ENCODE peak calls at places on chromosome 6, in ten cellular contexts. S is mesothelial cell of epicardium, Q is H9, R is upper lobe of right lung, K is AG09309, C is RWPE1, A is left ventricle myocardium inferior, D is fibroblast of the aortic adventitia, G is GM20000, H is OCI-LY7. P is an unnamed sample.

GRCh38 chr6:11556308-11556707 is 18.8 kb downstream of the TMEM170B start:
- DNase-seq in S (no peak), Q (peak; percentile 66), R (no peak), K (no peak), C (no peak), A (no peak), D (no peak), G (no peak), H (no peak), P (no peak)

GRCh38 chr6:20877008-20877937 is 343.0 kb downstream of the CDKAL1 start:
- DNase-seq in S (no peak), Q (no peak), R (peak; percentile 64), K (peak; percentile 70), C (peak; percentile 85), A (no peak), D (peak; percentile 84), G (peak; percentile 77), H (no peak), P (peak; percentile 87)

GRCh38 chr6:89956182-89956581 is 61.9 kb downstream of the GJA10 start:
- DNase-seq in S (no peak), Q (no peak), R (no peak), K (no peak), C (no peak), A (no peak), D (no peak), G (no peak), H (no peak), P (no peak)

GRCh38 chr6:47042238-47042843 is at the start of gene ADGRF1:
- DNase-seq in S (no peak), Q (no peak), R (no peak), K (no peak), C (peak; percentile 60), A (no peak), D (no peak), G (no peak), H (no peak), P (no peak)

GRCh38 chr6:125662301-125662700 is 87.1 kb upstream of the HEY2 start:
- DNase-seq in S (no peak), Q (no peak), R (no peak), K (no peak), C (no peak), A (no peak), D (no peak), G (no peak), H (no peak), P (no peak)

GRCh38 chr6:143060354-143060805 is 309 bp upstream of the AIG1 start:
- DNase-seq in S (peak; percentile 72), Q (peak; percentile 88), R (peak; percentile 93), K (peak; percentile 39), C (peak; percentile 75), A (peak; percentile 83), D (peak; percentile 77), G (peak; percentile 88), H (peak; percentile 47), P (peak; percentile 80)

GRCh38 chr6:82270791-82271392 is 23.3 kb upstream of the IBTK start:
- DNase-seq in S (no peak), Q (no peak), R (no peak), K (no peak), C (peak; percentile 64), A (no peak), D (peak; percentile 68), G (peak; percentile 56), H (peak; percentile 52), P (no peak)

GRCh38 chr6:13470240-13471140 is 16.9 kb downstream of the GFOD1 start:
- DNase-seq in S (no peak), Q (no peak), R (no peak), K (no peak), C (no peak), A (no peak), D (no peak), G (no peak), H (no peak), P (no peak)

GRCh38 chr6:22474283-22474682 is 95.1 kb upstream of the HDGFL1 start:
- DNase-seq in S (no peak), Q (no peak), R (no peak), K (no peak), C (no peak), A (no peak), D (no peak), G (no peak), H (no peak), P (no peak)

GRCh38 chr6:131807644-131808459 is at the start of gene ENPP1:
- DNase-seq in S (peak; percentile 72), Q (peak; percentile 76), R (peak; percentile 84), K (no peak), C (peak; percentile 44), A (peak; percentile 80), D (peak; percentile 48), G (peak; percentile 54), H (no peak), P (peak; percentile 79)

GRCh38 chr6:35581633-35582032 is 68.9 kb upstream of the TULP1 start:
- DNase-seq in S (no peak), Q (no peak), R (no peak), K (no peak), C (no peak), A (no peak), D (no peak), G (no peak), H (peak; percentile 11), P (no peak)

GRCh38 chr6:116924245-116924644 is 47.2 kb downstream of the RFX6 start:
- DNase-seq in S (no peak), Q (no peak), R (no peak), K (no peak), C (no peak), A (no peak), D (no peak), G (no peak), H (no peak), P (no peak)

GRCh38 chr6:103798166-103798565 is 1061.6 kb downstream of the HACE1 start:
- DNase-seq in S (no peak), Q (no peak), R (no peak), K (no peak), C (no peak), A (no peak), D (no peak), G (no peak), H (no peak), P (no peak)

DNA sequence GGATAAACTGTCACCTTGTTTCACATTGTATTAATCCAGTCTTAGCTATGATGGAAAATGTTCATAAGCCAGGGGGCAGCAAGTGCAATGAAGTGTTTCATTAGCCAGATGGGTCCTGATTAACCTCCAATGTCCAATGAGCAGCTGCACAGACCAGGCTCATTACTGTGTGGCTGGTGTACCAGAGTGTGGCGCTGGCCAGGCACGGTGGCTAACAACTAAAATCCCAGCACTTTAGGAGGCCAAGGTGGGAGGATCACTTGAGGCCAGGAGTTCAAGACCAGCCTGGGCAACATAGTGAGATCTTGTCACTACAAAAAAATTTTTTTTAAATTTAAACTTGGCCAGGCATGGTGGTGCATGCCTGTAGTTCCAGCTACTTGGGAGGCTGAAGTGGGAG is 201.7 kb upstream of the FOXQ1 start:
- DNase-seq in S (no peak), Q (no peak), R (no peak), K (no peak), C (no peak), A (no peak), D (no peak), G (no peak), H (no peak), P (no peak)
- TF ChIP-seq CTCF in S (no peak), Q (no peak), R (no peak), K (peak; percentile 20), C (no peak), A (peak; percentile 10), D (no peak), G (no peak), H (no peak), P (peak; percentile 13)

GRCh38 chr6:40042232-40042631 is 108.0 kb upstream of the MOCS1 start:
- DNase-seq in S (no peak), Q (no peak), R (no peak), K (no peak), C (no peak), A (no peak), D (no peak), G (no peak), H (no peak), P (no peak)
- TF ChIP-seq CTCF in S (no peak), Q (no peak), R (no peak), K (no peak), C (no peak), A (no peak), D (no peak), G (no peak), H (no peak), P (no peak)

DNA sequence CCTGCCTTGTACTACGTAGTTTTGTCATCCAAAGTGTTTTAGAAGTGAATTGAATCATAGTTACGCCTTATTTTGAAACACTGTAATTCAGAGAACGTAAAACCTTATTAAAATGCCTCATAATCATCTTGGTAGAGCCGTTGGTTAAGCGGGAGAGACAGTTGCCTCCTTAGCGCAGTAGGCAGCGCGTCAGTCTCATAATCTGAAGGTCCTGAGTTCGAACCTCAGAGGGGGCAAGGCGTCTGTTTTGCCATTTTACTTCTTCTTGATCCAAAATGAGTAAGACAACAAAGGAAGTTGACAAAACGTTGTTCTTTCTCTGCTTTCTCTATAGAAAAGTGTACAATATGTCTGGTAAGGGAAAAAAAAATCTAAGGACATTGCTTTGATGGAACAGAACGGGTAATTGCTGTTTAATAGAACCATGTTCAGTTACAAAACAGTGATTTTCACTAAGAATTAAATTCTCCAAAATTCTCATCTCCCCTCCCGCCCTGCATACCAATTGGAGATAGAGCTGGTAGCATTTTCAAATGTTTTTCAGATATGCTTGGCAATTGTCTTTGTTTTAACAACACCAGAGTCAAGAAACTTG is 20.7 kb upstream of the TRIM27 start:
- DNase-seq in S (peak; percentile 67), Q (peak; percentile 70), R (no peak), K (peak; percentile 52), C (peak; percentile 18), A (no peak), D (peak; percentile 91), G (peak; percentile 55), H (peak; percentile 82), P (peak; percentile 63)
- TF ChIP-seq CTCF in S (no peak), Q (no peak), R (no peak), K (no peak), C (no peak), A (no peak), D (no peak), G (no peak), H (no peak), P (no peak)

GRCh38 chr6:138402833-138403187 is 1.2 kb upstream of the HEBP2 start:
- DNase-seq in S (no peak), Q (no peak), R (no peak), K (no peak), C (no peak), A (no peak), D (no peak), G (no peak), H (no peak), P (no peak)

GRCh38 chr6:138404666-138405337 is 779 bp downstream of the HEBP2 start:
- DNase-seq in S (peak; percentile 48), Q (no peak), R (peak; percentile 70), K (no peak), C (no peak), A (peak; percentile 29), D (peak; percentile 23), G (no peak), H (peak; percentile 58), P (peak; percentile 10)

GRCh38 chr6:138401960-138402832 is 1.8 kb upstream of the HEBP2 start:
- DNase-seq in S (no peak), Q (no peak), R (no peak), K (no peak), C (no peak), A (no peak), D (no peak), G (no peak), H (no peak), P (no peak)

GRCh38 chr6:138403801-138404665 is at the start of gene HEBP2:
- DNase-seq in S (peak; percentile 91), Q (peak; percentile 99), R (peak; percentile 98), K (peak; percentile 33), C (peak; percentile 89), A (peak; percentile 96), D (peak; percentile 39), G (peak; percentile 98), H (peak; percentile 97), P (peak; percentile 99)

GRCh38 chr6:138403324-138403800 is 661 bp upstream of the HEBP2 start:
- DNase-seq in S (peak; percentile 58), Q (peak; percentile 51), R (peak; percentile 77), K (no peak), C (peak; percentile 13), A (peak; percentile 44), D (no peak), G (peak; percentile 74), H (peak; percentile 36), P (peak; percentile 34)
- TF ChIP-seq CTCF in S (no peak), Q (peak; percentile 18), R (peak; percentile 35), K (peak; percentile 36), C (no peak), A (peak; percentile 40), D (peak; percentile 9), G (peak; percentile 13), H (no peak), P (peak; percentile 23)